ENCODE peak calls at places on chromosome 5, in ten cellular contexts. G is H9, W is OCI-LY7, P is HepG2, F is fibroblast of lung, H is neural progenitor cell, Y is GM12878, L is PC-3, U is PC-9, V is GM23248. Z is an unnamed sample.

GRCh38 chr5:154363411-154363810 is 82.4 kb upstream of the SAP30L start:
- DNase-seq in G (no peak), L (no peak), F (no peak), P (no peak), V (no peak), Y (no peak), U (no peak), W (no peak), H (no peak), Z (no peak)

GRCh38 chr5:23466401-23466886 is 41.0 kb upstream of the PRDM9 start:
- DNase-seq in U (peak), F (peak), Y (no peak), V (peak), L (peak), H (peak), P (peak), G (no peak), W (no peak), Z (peak)

GRCh38 chr5:43193171-43193951 is 1.3 kb downstream of the NIM1K start:
- DNase-seq in V (peak), L (peak), F (peak), H (peak), G (no peak), P (peak), Y (no peak), U (peak), W (peak), Z (peak)

GRCh38 chr5:930853-931252 is 38.2 kb downstream of the TRIP13 start:
- DNase-seq in H (no peak), W (no peak), U (peak), F (no peak), G (no peak), Y (no peak), P (no peak), L (peak), V (peak), Z (no peak)

GRCh38 chr5:73256462-73257260 is 83.7 kb downstream of the TMEM174 start:
- DNase-seq in H (no peak), F (peak), G (no peak), V (peak), L (peak), P (no peak), Y (no peak), W (no peak), U (no peak), Z (no peak)

GRCh38 chr5:68251804-68252648 is 36.5 kb downstream of the PIK3R1 start:
- DNase-seq in L (no peak), G (no peak), V (peak), W (no peak), H (no peak), P (no peak), U (no peak), F (peak), Y (no peak), Z (peak)

GRCh38 chr5:68287976-68288755 is 72.6 kb downstream of the PIK3R1 start:
- DNase-seq in V (peak), P (peak), U (peak), L (peak), Y (peak), G (peak), W (peak), F (peak), H (peak), Z (peak)

GRCh38 chr5:164091836-164092235 is 586.4 kb downstream of the MAT2B start:
- DNase-seq in G (no peak), W (no peak), Y (no peak), U (no peak), F (no peak), V (no peak), P (no peak), H (no peak), L (no peak), Z (no peak)

GRCh38 chr5:58922392-58923171 is 339.7 kb downstream of the RAB3C start:
- DNase-seq in F (peak), Y (no peak), W (no peak), L (peak), V (peak), H (no peak), P (no peak), U (no peak), G (no peak), Z (peak)

GRCh38 chr5:26572486-26572885 is 465.9 kb downstream of the CDH9 start:
- DNase-seq in U (no peak), H (no peak), F (no peak), W (no peak), Y (no peak), L (peak), V (no peak), P (no peak), G (no peak), Z (no peak)

GRCh38 chr5:52800394-52801213 is 12.9 kb downstream of the ITGA1 start:
- DNase-seq in P (peak), U (peak), H (peak), Y (no peak), G (peak), F (peak), V (peak), W (peak), L (peak), Z (peak)

GRCh38 chr5:52799983-52800393 is 12.3 kb downstream of the ITGA1 start:
- DNase-seq in F (peak), G (peak), H (peak), Y (peak), W (peak), V (peak), P (peak), L (peak), U (peak), Z (peak)

GRCh38 chr5:52799358-52799982 is 11.8 kb downstream of the ITGA1 start:
- DNase-seq in G (peak), Y (no peak), H (peak), P (peak), W (no peak), V (peak), U (peak), L (peak), F (peak), Z (peak)

GRCh38 chr5:52802272-52803011 is 14.7 kb downstream of the ITGA1 start:
- DNase-seq in F (peak), H (no peak), G (no peak), V (no peak), Y (no peak), P (no peak), W (no peak), L (no peak), U (no peak), Z (peak)

DNA sequence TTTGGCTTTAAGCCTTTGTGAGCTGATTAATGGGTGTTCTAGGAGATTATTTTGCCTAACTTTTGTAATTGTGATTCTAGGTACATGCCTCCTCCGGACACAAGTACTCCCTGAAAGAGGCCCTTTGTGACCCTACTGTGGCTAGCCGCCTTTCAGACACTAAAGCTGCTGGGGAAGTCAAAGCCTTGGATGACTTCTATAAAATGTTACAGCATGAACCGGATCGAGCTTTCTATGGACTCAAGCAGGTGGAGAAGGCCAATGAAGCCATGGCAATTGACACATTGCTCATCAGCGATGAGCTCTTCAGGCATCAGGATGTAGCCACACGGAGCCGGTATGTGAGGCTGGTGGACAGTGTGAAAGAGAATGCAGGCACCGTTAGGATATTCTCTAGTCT is 13.6 kb downstream of the ITGA1 start:
- DNase-seq in F (peak), U (no peak), V (peak), Y (no peak), H (peak), P (no peak), G (no peak), L (peak), W (peak), Z (peak)
- H2AFZ ChIP-seq in F (no peak), U (no peak), V (no peak), Y (no peak), H (no peak), P (no peak), G (no peak), L (no peak), W (no peak), Z (no peak)

DNA sequence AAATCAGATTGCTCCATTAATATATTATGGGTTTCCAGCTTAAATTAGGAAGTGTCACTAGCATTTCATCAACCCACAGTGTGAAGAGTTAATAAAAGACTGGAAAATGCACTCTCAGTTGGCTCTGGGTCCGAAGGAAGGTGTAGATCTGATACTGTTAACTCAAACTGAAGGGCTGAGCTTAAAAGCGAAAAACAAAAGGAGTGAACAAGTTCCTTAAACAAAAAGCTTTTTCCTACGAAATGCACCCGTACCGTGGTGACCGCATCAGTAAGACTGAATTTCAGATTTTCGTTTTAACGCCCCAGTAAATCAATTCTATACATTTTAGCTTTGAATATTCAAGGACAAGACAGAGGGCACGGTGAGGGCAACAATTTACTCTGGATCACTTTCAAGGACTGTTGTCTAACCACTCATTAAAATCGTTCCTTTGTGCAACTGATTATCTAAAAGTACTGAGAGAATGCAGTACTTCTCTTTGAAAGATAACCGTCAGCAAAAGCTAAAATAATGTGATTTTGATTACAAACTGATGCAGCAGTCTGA is 1.9 kb downstream of the HOMER1 start:
- DNase-seq in H (peak), P (no peak), F (no peak), V (no peak), Y (no peak), G (no peak), W (no peak), U (no peak), L (no peak), Z (no peak)
- H2AFZ ChIP-seq in H (no peak), P (no peak), F (no peak), V (peak), Y (peak), G (no peak), W (no peak), U (peak), L (peak), Z (no peak)

DNA sequence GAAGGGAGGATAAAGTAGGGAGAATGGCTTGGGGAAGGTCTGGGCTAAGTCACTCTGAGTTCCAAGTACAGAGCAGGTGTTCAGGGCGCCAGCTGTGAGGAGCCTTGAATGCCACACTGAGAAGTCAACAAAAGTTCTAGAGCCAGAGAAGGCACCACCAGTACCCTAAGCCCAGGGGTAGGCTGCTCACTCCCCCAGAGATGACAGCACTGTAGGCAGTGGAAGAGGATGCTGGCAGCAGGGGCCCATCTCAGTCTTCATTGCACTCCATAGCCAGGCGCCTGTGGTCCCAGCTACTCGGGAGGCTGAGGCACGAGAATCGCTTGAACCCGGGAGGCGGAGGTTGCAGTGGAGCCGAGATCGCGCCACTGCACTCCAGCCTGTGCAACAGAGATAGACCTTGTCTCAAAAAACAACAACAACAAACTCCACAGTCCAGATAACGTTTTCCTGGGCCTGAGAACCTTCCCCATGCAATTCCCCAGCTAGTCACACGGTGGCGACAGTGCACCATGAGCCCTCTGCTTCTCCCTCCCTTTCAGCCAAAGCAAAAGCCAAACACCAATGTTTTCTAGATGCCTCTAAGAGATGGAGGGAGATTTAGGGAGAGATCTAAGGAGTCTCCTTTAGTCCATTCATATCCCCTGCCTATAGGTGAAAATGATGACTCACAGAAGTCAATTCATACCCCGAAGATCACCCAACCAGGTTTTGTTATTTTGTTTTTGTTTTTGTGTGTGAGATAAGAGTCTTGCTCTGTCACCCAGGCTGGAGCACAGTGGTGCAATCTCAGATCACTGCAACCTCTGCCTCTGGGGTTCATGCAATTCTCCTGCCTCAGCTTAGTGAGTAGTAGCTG is 19.8 kb upstream of the NSD1 start:
- DNase-seq in Y (peak), L (peak), W (peak), H (peak), G (peak), U (peak), P (peak), V (peak), F (peak), Z (peak)
- H2AFZ ChIP-seq in Y (peak), L (peak), W (peak), H (peak), G (no peak), U (no peak), P (no peak), V (peak), F (peak), Z (peak)

GRCh38 chr5:173327948-173328895 is at the start of gene STC2:
- DNase-seq in W (no peak), L (peak), P (peak), H (peak), U (peak), G (peak), Y (peak), V (peak), F (peak), Z (peak)
- H2AFZ ChIP-seq in W (no peak), L (peak), P (no peak), H (peak), U (peak), G (no peak), Y (peak), V (peak), F (peak), Z (peak)

GRCh38 chr5:149024978-149025377 is 37.9 kb downstream of the SH3TC2 start:
- DNase-seq in L (no peak), P (no peak), F (no peak), U (no peak), Y (no peak), W (no peak), G (no peak), V (no peak), H (no peak), Z (no peak)
- H2AFZ ChIP-seq in L (no peak), P (no peak), F (no peak), U (no peak), Y (no peak), W (no peak), G (no peak), V (no peak), H (no peak), Z (no peak)

GRCh38 chr5:123089971-123090640 is 1.1 kb downstream of the PRDM6 start:
- DNase-seq in U (no peak), V (peak), W (no peak), G (peak), P (no peak), Y (no peak), F (peak), H (peak), L (no peak), Z (no peak)

GRCh38 chr5:123089572-123089970 is 530 bp downstream of the PRDM6 start:
- DNase-seq in Y (no peak), F (peak), P (peak), U (no peak), H (peak), L (no peak), V (peak), W (no peak), G (peak), Z (no peak)

GRCh38 chr5:123086376-123087055 is 2.5 kb upstream of the PRDM6 start:
- DNase-seq in V (no peak), H (peak), G (peak), F (no peak), W (no peak), Y (no peak), P (no peak), U (no peak), L (no peak), Z (no peak)

GRCh38 chr5:123087173-123088030 is 1.6 kb upstream of the PRDM6 start:
- DNase-seq in V (no peak), L (no peak), F (no peak), G (no peak), U (no peak), W (no peak), Y (no peak), P (no peak), H (peak), Z (no peak)

GRCh38 chr5:123088031-123088805 is 823 bp upstream of the PRDM6 start:
- DNase-seq in L (no peak), V (peak), G (peak), Y (no peak), F (peak), U (no peak), H (peak), P (peak), W (no peak), Z (no peak)
- H2AFZ ChIP-seq in L (no peak), V (peak), G (no peak), Y (no peak), F (peak), U (no peak), H (peak), P (no peak), W (no peak), Z (peak)

GRCh38 chr5:133050500-133050899 is 1.3 kb upstream of the HSPA4 start:
- DNase-seq in L (no peak), W (peak), H (no peak), F (no peak), V (no peak), U (no peak), G (peak), P (no peak), Y (no peak), Z (no peak)
- H2AFZ ChIP-seq in L (no peak), W (no peak), H (no peak), F (no peak), V (peak), U (no peak), G (no peak), P (no peak), Y (peak), Z (no peak)

DNA sequence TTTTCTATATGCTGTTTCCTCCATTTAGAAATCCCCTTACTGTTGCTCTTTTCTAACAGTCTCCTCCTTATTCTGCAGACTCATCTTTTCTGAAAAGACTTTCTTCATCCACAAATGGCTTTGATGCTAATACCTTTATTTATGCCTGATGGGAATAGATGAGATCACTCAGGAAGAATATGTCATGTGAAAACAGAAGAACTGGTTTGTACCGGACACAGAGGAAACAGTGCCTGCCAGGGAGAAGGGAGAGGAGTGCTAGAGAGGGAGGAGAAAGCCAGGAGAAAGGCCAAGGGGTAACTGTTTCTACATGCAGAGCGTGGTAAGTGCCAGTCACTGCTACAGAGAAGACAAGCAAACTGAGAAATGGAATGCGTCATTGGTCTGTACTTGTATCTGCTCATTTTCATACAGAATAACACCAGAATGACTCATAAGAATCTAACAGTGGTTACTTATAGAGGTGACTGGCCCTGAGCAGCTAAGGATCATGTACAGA is 45.9 kb upstream of the PJA2 start:
- DNase-seq in G (no peak), U (peak), Y (peak), H (no peak), L (peak), F (peak), V (peak), P (peak), W (no peak), Z (peak)
- H2AFZ ChIP-seq in G (no peak), U (no peak), Y (peak), H (peak), L (no peak), F (no peak), V (peak), P (no peak), W (no peak), Z (no peak)

GRCh38 chr5:149175346-149176113 is 34.2 kb downstream of the ABLIM3 start:
- DNase-seq in V (peak), P (no peak), G (no peak), F (no peak), L (no peak), Y (no peak), W (no peak), H (no peak), U (no peak), Z (no peak)
- H2AFZ ChIP-seq in V (peak), P (no peak), G (no peak), F (no peak), L (no peak), Y (no peak), W (no peak), H (no peak), U (no peak), Z (no peak)